ENCODE peak calls at places on chromosomes 3 and 15, in six cellular contexts. I is right cardiac atrium; A is ELF-1; C is fibroblast of pulmonary artery; U is activated T-helper 9 cell treated with anti-CD3 and anti-CD28 coated beads, Interleukin-2, amount 50 U/mL, for 16 hours; X is AG09309. P is an unnamed sample.

GRCh38 chr3:79161941-79162340 is 605.9 kb downstream of the ROBO1 start:
- DNase-seq in I (no peak), A (no peak), C (peak; percentile 55), U (no peak), X (peak; percentile 20), P (no peak)

GRCh38 chr3:147356909-147357733 is 49.2 kb downstream of the ZIC4 start:
- DNase-seq in I (no peak), A (peak; percentile 83), C (no peak), U (no peak), X (no peak), P (no peak)

GRCh38 chr3:152717252-152717651 is 117.7 kb upstream of the P2RY1 start:
- DNase-seq in I (no peak), A (no peak), C (peak; percentile 34), U (no peak), X (no peak), P (no peak)

GRCh38 chr3:128385080-128385832 is 81.4 kb downstream of the DNAJB8 start:
- DNase-seq in I (peak; percentile 93), A (no peak), C (peak; percentile 87), U (no peak), X (peak; percentile 31), P (no peak)

GRCh38 chr15:73388256-73388781 is 19.6 kb upstream of the HCN4 start:
- DNase-seq in I (no peak), A (no peak), C (peak; percentile 75), U (no peak), X (peak; percentile 21), P (peak; percentile 61)

GRCh38 chr15:81642451-81642990 is 268.5 kb upstream of the TMC3 start:
- DNase-seq in I (no peak), A (no peak), C (no peak), U (no peak), X (no peak), P (no peak)

GRCh38 chr3:129892486-129892856 is 1.0 kb downstream of the TMCC1 start:
- DNase-seq in I (no peak), A (no peak), C (no peak), U (no peak), X (no peak), P (no peak)

GRCh38 chr15:36886135-36887011 is 214.0 kb downstream of the MEIS2 start:
- DNase-seq in I (no peak), A (no peak), C (no peak), U (no peak), X (no peak), P (peak; percentile 46)

GRCh38 chr3:159821737-159822136 is 166.9 kb upstream of the IL12A start:
- DNase-seq in I (no peak), A (no peak), C (no peak), U (no peak), X (no peak), P (no peak)

GRCh38 chr3:184262166-184262926 is 993 bp upstream of the CAMK2N2 start:
- DNase-seq in I (no peak), A (no peak), C (peak; percentile 18), U (no peak), X (no peak), P (peak; percentile 83)

GRCh38 chr15:40493089-40493840 is 22.5 kb downstream of the CHST14 start:
- DNase-seq in I (no peak), A (no peak), C (no peak), U (peak; percentile 50), X (no peak), P (no peak)

GRCh38 chr15:41285285-41285684 is 47.1 kb downstream of the OIP5 start:
- DNase-seq in I (no peak), A (peak; percentile 58), C (no peak), U (no peak), X (no peak), P (no peak)

GRCh38 chr3:172096881-172097420 is 57.6 kb downstream of the FNDC3B start:
- DNase-seq in I (no peak), A (peak; percentile 70), C (peak; percentile 90), U (no peak), X (no peak), P (no peak)

GRCh38 chr3:48598323-48599076 is 3.4 kb upstream of the COL7A1 start:
- DNase-seq in I (peak; percentile 78), A (peak; percentile 96), C (peak; percentile 93), U (no peak), X (peak; percentile 88), P (no peak)

GRCh38 chr3:171026584-171027293 is at the start of gene SLC2A2:
- DNase-seq in I (no peak), A (no peak), C (no peak), U (no peak), X (no peak), P (no peak)

GRCh38 chr3:134937256-134938023 is 142.4 kb downstream of the EPHB1 start:
- DNase-seq in I (peak; percentile 50), A (peak; percentile 56), C (no peak), U (no peak), X (no peak), P (no peak)

GRCh38 chr15:75694241-75695182 is 18.1 kb downstream of the CSPG4 start:
- DNase-seq in I (peak; percentile 91), A (peak; percentile 90), C (peak; percentile 95), U (no peak), X (peak; percentile 90), P (peak; percentile 87)

GRCh38 chr3:183309276-183309675 is 56.2 kb downstream of the B3GNT5 start:
- DNase-seq in I (peak; percentile 54), A (no peak), C (no peak), U (no peak), X (no peak), P (no peak)

GRCh38 chr3:30548605-30549004 is 57.8 kb upstream of the TGFBR2 start:
- DNase-seq in I (no peak), A (peak; percentile 21), C (no peak), U (no peak), X (no peak), P (peak; percentile 25)

GRCh38 chr3:95037927-95038326 is 975.1 kb downstream of the NSUN3 start:
- DNase-seq in I (no peak), A (no peak), C (no peak), U (no peak), X (no peak), P (no peak)

GRCh38 chr15:80404057-80404718 is at the start of gene ARNT2:
- DNase-seq in I (peak; percentile 68), A (no peak), C (no peak), U (no peak), X (no peak), P (peak; percentile 90)

GRCh38 chr3:48088056-48088748 is 72.0 kb upstream of the MAP4 start:
- DNase-seq in I (no peak), A (peak; percentile 66), C (no peak), U (no peak), X (no peak), P (peak; percentile 61)

GRCh38 chr3:156682963-156683362 is 8.6 kb downstream of the TIPARP start:
- DNase-seq in I (no peak), A (no peak), C (no peak), U (no peak), X (no peak), P (no peak)

GRCh38 chr3:143535994-143536784 is 312.1 kb downstream of the SLC9A9 start:
- DNase-seq in I (no peak), A (no peak), C (no peak), U (no peak), X (no peak), P (no peak)

GRCh38 chr15:43225201-43225949 is 4.6 kb upstream of the EPB42 start:
- DNase-seq in I (no peak), A (peak; percentile 44), C (peak; percentile 76), U (no peak), X (no peak), P (peak; percentile 82)

GRCh38 chr15:42427429-42428223 is 63.3 kb downstream of the ZNF106 start:
- DNase-seq in I (no peak), A (no peak), C (peak; percentile 68), U (no peak), X (peak; percentile 89), P (no peak)

GRCh38 chr3:123725652-123726400 is 141.0 kb upstream of the HACD2 start:
- DNase-seq in I (no peak), A (no peak), C (no peak), U (no peak), X (no peak), P (no peak)